ENCODE peak calls at places on chromosomes 16 and 17, in six cellular contexts. X is hepatocyte, S is heart right ventricle, G is body of pancreas, I is upper lobe of right lung, W is fibroblast of lung. J is an unnamed sample.

GRCh38 chr17:46264456-46265198 is 30.3 kb upstream of the LRRC37A start:
- DNase-seq in X (peak; percentile 72), S (no peak), G (no peak), I (no peak), W (peak; percentile 74), J (peak; percentile 18)

GRCh38 chr17:59565959-59566324 is 532 bp downstream of the DHX40 start:
- DNase-seq in X (peak; percentile 89), S (peak; percentile 23), G (peak; percentile 74), I (peak; percentile 66), W (peak; percentile 78), J (peak; percentile 62)

GRCh38 chr17:57477483-57478357 is 221.4 kb downstream of the MSI2 start:
- DNase-seq in X (no peak), S (no peak), G (no peak), I (no peak), W (no peak), J (no peak)

GRCh38 chr16:68802190-68802589 is 41.1 kb upstream of the TANGO6 start:
- DNase-seq in X (peak; percentile 48), S (no peak), G (no peak), I (no peak), W (no peak), J (no peak)

GRCh38 chr16:21076186-21076883 is 74.3 kb downstream of the DNAH3 start:
- DNase-seq in X (peak; percentile 44), S (no peak), G (no peak), I (no peak), W (no peak), J (no peak)

GRCh38 chr17:29659155-29659554 is 36.4 kb upstream of the CORO6 start:
- DNase-seq in X (no peak), S (no peak), G (no peak), I (no peak), W (no peak), J (no peak)

GRCh38 chr17:745406-745805 is 6.7 kb downstream of the GEMIN4 start:
- DNase-seq in X (no peak), S (no peak), G (no peak), I (no peak), W (no peak), J (no peak)

GRCh38 chr16:84717484-84717883 is 17.7 kb downstream of the USP10 start:
- DNase-seq in X (no peak), S (no peak), G (no peak), I (no peak), W (no peak), J (no peak)

GRCh38 chr17:2690165-2691068 is 21.1 kb downstream of the CLUH start:
- DNase-seq in X (peak; percentile 6), S (peak; percentile 24), G (no peak), I (peak; percentile 65), W (no peak), J (no peak)

GRCh38 chr16:4327386-4327781 is 11.5 kb downstream of the GLIS2 start:
- DNase-seq in X (no peak), S (no peak), G (no peak), I (no peak), W (no peak), J (no peak)

GRCh38 chr17:79053251-79053925 is 21.2 kb upstream of the ENGASE start:
- DNase-seq in X (no peak), S (no peak), G (no peak), I (peak; percentile 10), W (no peak), J (no peak)

GRCh38 chr17:32854177-32854576 is 22.7 kb downstream of the MYO1D start:
- DNase-seq in X (peak; percentile 17), S (no peak), G (no peak), I (no peak), W (no peak), J (no peak)
- H3K4me1 ChIP-seq in X (peaks cover 4% of the 10 kb centered on the region), S (no peaks in the 10 kb centered on the region), G (peaks cover 4% of the 10 kb centered on the region), I (no peaks in the 10 kb centered on the region), W (no peaks in the 10 kb centered on the region), J (peaks cover 25% of the 10 kb centered on the region)

GRCh38 chr17:44733753-44734152 is 25.0 kb upstream of the ADAM11 start:
- DNase-seq in X (peak; percentile 37), S (no peak), G (no peak), I (no peak), W (no peak), J (no peak)
- TF ChIP-seq CTCF in X (peak; percentile 30), S (peak; percentile 8), G (no peak), I (no peak), W (peak; percentile 35), J (no peak)

GRCh38 chr16:74460542-74460941 is 39.3 kb upstream of the CLEC18B start:
- DNase-seq in X (no peak), S (no peak), G (no peak), I (no peak), W (no peak), J (no peak)

GRCh38 chr16:74455213-74455612 is 33.9 kb upstream of the CLEC18B start:
- DNase-seq in X (no peak), S (no peak), G (no peak), I (no peak), W (peak; percentile 53), J (no peak)

GRCh38 chr16:74451951-74452758 is 30.9 kb upstream of the CLEC18B start:
- DNase-seq in X (no peak), S (no peak), G (no peak), I (no peak), W (no peak), J (no peak)

GRCh38 chr16:74455619-74456289 is 34.5 kb upstream of the CLEC18B start:
- DNase-seq in X (no peak), S (no peak), G (no peak), I (no peak), W (peak; percentile 46), J (no peak)

DNA sequence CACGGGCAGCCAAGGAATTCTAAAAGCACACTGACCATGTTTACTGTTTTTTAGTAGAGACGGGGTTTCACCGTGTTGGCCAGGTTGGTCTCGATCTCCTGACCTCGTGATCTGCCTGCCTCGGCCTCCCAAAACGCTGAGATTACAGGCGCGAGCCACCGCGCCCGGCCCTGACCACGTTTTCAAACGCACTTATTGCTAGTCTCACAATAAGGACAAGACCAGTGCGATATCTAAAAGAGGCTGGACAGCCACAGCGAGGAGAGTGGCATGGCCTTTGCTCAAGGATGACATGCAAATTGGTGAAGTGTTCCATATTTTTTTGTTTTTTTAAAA is 35.0 kb upstream of the CLEC18B start:
- DNase-seq in X (no peak), S (no peak), G (no peak), I (no peak), W (no peak), J (no peak)
- H3K36me3 ChIP-seq in X (no peaks in the 10 kb centered on the region), S (peaks cover 98% of the 10 kb centered on the region), G (peaks cover 15% of the 10 kb centered on the region), I (peaks cover 75% of the 10 kb centered on the region), W (peaks cover 18% of the 10 kb centered on the region), J (peaks cover 12% of the 10 kb centered on the region)

GRCh38 chr17:66678061-66678460 is 156.9 kb upstream of the CACNG5 start:
- DNase-seq in X (no peak), S (no peak), G (no peak), I (no peak), W (no peak), J (no peak)
- H3K4me1 ChIP-seq in X (no peaks in the 10 kb centered on the region), S (no peaks in the 10 kb centered on the region), G (no peaks in the 10 kb centered on the region), I (peaks cover 13% of the 10 kb centered on the region), W (peaks cover 3% of the 10 kb centered on the region), J (peaks cover 11% of the 10 kb centered on the region)

GRCh38 chr17:75486951-75487350 is 28.4 kb downstream of the CASKIN2 start:
- DNase-seq in X (no peak), S (no peak), G (no peak), I (no peak), W (no peak), J (no peak)

GRCh38 chr17:75485688-75486087 is 29.3 kb downstream of the TMEM94 start:
- DNase-seq in X (no peak), S (peak; percentile 22), G (no peak), I (peak; percentile 57), W (no peak), J (no peak)

GRCh38 chr17:75486151-75486550 is 29.2 kb downstream of the CASKIN2 start:
- DNase-seq in X (no peak), S (peak; percentile 13), G (no peak), I (no peak), W (no peak), J (no peak)

GRCh38 chr17:75488693-75489510 is 26.4 kb downstream of the CASKIN2 start:
- DNase-seq in X (no peak), S (no peak), G (no peak), I (no peak), W (no peak), J (no peak)

DNA sequence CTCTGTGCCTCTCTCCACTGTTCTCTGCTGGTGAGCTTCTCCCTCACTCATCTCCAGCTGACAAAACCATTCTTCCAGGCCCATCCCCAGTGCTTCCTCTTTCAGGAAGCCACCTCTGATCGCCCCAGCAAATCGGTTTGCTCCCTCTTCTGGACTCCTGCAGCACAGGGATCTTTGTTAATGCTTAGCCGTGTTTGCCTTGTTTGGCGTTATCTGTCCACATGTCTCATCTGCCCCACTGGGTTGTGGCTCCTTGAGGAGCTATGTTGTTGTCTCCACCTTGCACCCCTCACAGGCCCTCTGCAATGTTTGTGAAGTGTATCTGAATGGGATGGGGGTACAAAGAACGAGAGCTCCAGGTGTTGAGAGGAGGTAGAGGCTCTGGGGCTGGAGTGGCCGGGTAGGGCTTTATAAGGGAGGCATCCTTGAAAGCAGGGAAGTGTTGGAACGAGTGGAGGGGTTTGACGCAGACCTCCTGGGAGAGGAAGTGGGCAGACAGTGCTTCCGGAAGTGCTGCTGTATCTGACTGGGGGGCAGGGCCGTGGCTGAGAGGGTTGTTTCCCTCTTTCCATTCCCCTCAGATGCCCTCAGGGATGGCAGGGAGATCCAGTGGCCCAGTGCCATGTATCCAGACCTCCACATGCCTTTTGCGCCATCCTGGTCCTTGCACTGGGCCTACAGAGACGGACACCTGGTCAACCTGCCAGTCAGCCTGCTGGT is 27.8 kb downstream of the CASKIN2 start:
- DNase-seq in X (no peak), S (peak; percentile 36), G (no peak), I (peak; percentile 69), W (no peak), J (no peak)
- TF ChIP-seq CTCF in X (no peak), S (no peak), G (no peak), I (peak; percentile 15), W (no peak), J (no peak)

J was measured in mucosa of descending colon.